ENCODE peak calls at places on chromosome 18, in nine cellular contexts. One of them, this sample, is unnamed. For H3K4me1 and H3K36me3, the result is how much of the 10 kb centered on the place peaks cover.

GRCh38 chr18:3706279-3707097 is 256.5 kb downstream of the TGIF1 start:
- DNase-seq in suprapubic skin: no peak
- DNase-seq in mammary epithelial cell: no peak
- DNase-seq in GM23248: peak
- DNase-seq in tibial artery: no peak
- DNase-seq in heart left ventricle: no peak
- DNase-seq in Panc1: no peak
- DNase-seq in adrenal gland: peak
- DNase-seq in neural progenitor cell: no peak
- DNase-seq in this sample: peak

GRCh38 chr18:76791642-76792041 is 30.7 kb upstream of the ZNF236 start:
- DNase-seq in suprapubic skin: no peak
- DNase-seq in mammary epithelial cell: no peak
- DNase-seq in GM23248: no peak
- DNase-seq in tibial artery: no peak
- DNase-seq in heart left ventricle: no peak
- DNase-seq in Panc1: no peak
- DNase-seq in adrenal gland: no peak
- DNase-seq in neural progenitor cell: no peak
- DNase-seq in this sample: no peak

GRCh38 chr18:26085056-26085455 is 5.4 kb downstream of the SS18 start:
- DNase-seq in suprapubic skin: no peak
- DNase-seq in mammary epithelial cell: no peak
- DNase-seq in GM23248: no peak
- DNase-seq in tibial artery: no peak
- DNase-seq in heart left ventricle: no peak
- DNase-seq in Panc1: no peak
- DNase-seq in adrenal gland: no peak
- DNase-seq in neural progenitor cell: no peak
- DNase-seq in this sample: peak

GRCh38 chr18:72419914-72420313 is 124.2 kb downstream of the CBLN2 start:
- DNase-seq in suprapubic skin: no peak
- DNase-seq in mammary epithelial cell: no peak
- DNase-seq in GM23248: no peak
- DNase-seq in tibial artery: no peak
- DNase-seq in heart left ventricle: no peak
- DNase-seq in Panc1: no peak
- DNase-seq in adrenal gland: no peak
- DNase-seq in neural progenitor cell: no peak
- DNase-seq in this sample: no peak

GRCh38 chr18:33440384-33441043 is at the start of gene CCDC178:
- DNase-seq in suprapubic skin: no peak
- DNase-seq in mammary epithelial cell: no peak
- DNase-seq in GM23248: peak
- DNase-seq in tibial artery: peak
- DNase-seq in heart left ventricle: peak
- DNase-seq in Panc1: no peak
- DNase-seq in adrenal gland: no peak
- DNase-seq in neural progenitor cell: peak
- DNase-seq in this sample: peak

GRCh38 chr18:75482880-75483279 is 55.4 kb upstream of the SMIM21 start:
- DNase-seq in suprapubic skin: no peak
- DNase-seq in mammary epithelial cell: no peak
- DNase-seq in GM23248: no peak
- DNase-seq in tibial artery: no peak
- DNase-seq in heart left ventricle: no peak
- DNase-seq in Panc1: no peak
- DNase-seq in adrenal gland: no peak
- DNase-seq in neural progenitor cell: no peak
- DNase-seq in this sample: peak

GRCh38 chr18:24731981-24732380 is 271.5 kb downstream of the HRH4 start:
- DNase-seq in suprapubic skin: no peak
- DNase-seq in mammary epithelial cell: peak
- DNase-seq in GM23248: peak
- DNase-seq in tibial artery: no peak
- DNase-seq in heart left ventricle: no peak
- DNase-seq in Panc1: no peak
- DNase-seq in adrenal gland: no peak
- DNase-seq in neural progenitor cell: peak
- DNase-seq in this sample: no peak

GRCh38 chr18:23135679-23136325 is 517 bp downstream of the CABLES1 start:
- DNase-seq in suprapubic skin: peak
- DNase-seq in mammary epithelial cell: no peak
- DNase-seq in GM23248: peak
- DNase-seq in tibial artery: peak
- DNase-seq in heart left ventricle: peak
- DNase-seq in Panc1: no peak
- DNase-seq in adrenal gland: no peak
- DNase-seq in neural progenitor cell: peak
- DNase-seq in this sample: peak

GRCh38 chr18:79603321-79604204 is 76.0 kb upstream of the CTDP1 start:
- DNase-seq in suprapubic skin: peak
- DNase-seq in mammary epithelial cell: no peak
- DNase-seq in GM23248: no peak
- DNase-seq in tibial artery: no peak
- DNase-seq in heart left ventricle: peak
- DNase-seq in Panc1: no peak
- DNase-seq in adrenal gland: no peak
- DNase-seq in neural progenitor cell: no peak
- DNase-seq in this sample: no peak

GRCh38 chr18:11808001-11808855 is 43.0 kb upstream of the CHMP1B start:
- DNase-seq in suprapubic skin: no peak
- DNase-seq in mammary epithelial cell: peak
- DNase-seq in GM23248: peak
- DNase-seq in tibial artery: no peak
- DNase-seq in heart left ventricle: no peak
- DNase-seq in Panc1: peak
- DNase-seq in adrenal gland: no peak
- DNase-seq in neural progenitor cell: peak
- DNase-seq in this sample: no peak

GRCh38 chr18:78506031-78506461 is 473.6 kb upstream of the SALL3 start:
- DNase-seq in suprapubic skin: no peak
- DNase-seq in mammary epithelial cell: no peak
- DNase-seq in GM23248: no peak
- DNase-seq in tibial artery: no peak
- DNase-seq in heart left ventricle: no peak
- DNase-seq in Panc1: no peak
- DNase-seq in adrenal gland: no peak
- DNase-seq in neural progenitor cell: peak
- DNase-seq in this sample: peak

GRCh38 chr18:69998523-69998987 is 50.9 kb upstream of the CD226 start:
- DNase-seq in suprapubic skin: no peak
- DNase-seq in mammary epithelial cell: no peak
- DNase-seq in GM23248: no peak
- DNase-seq in tibial artery: no peak
- DNase-seq in heart left ventricle: peak
- DNase-seq in Panc1: no peak
- DNase-seq in adrenal gland: no peak
- DNase-seq in neural progenitor cell: no peak
- DNase-seq in this sample: peak

DNA sequence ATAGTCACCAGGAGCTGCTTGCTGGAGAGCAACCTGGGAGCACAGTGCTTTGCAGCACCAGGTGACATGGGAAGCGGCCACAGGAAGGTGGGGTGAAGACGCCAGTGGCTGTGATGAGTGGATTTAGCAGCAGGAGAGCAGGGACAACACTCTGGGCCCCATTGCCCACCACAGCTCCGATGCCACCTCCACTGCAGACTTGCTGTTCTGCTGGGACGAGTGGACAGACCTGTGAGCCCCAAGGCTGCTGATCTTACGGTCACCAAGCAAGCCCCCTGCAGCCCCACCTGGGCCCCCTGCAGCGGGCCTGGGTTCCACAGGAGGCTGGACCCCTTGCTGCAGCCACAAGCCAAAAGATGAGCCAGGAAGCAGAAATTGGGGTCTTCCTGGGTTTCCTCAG is 73.7 kb downstream of the CTIF start:
- DNase-seq in suprapubic skin: no peak
- DNase-seq in mammary epithelial cell: no peak
- DNase-seq in GM23248: no peak
- DNase-seq in tibial artery: no peak
- DNase-seq in heart left ventricle: no peak
- DNase-seq in Panc1: no peak
- DNase-seq in adrenal gland: no peak
- DNase-seq in neural progenitor cell: no peak
- DNase-seq in this sample: no peak
- H3K27ac ChIP-seq in suprapubic skin: no peak
- H3K27ac ChIP-seq in mammary epithelial cell: no peak
- H3K27ac ChIP-seq in GM23248: no peak
- H3K27ac ChIP-seq in tibial artery: peak
- H3K27ac ChIP-seq in heart left ventricle: no peak
- H3K27ac ChIP-seq in Panc1: no peak
- H3K27ac ChIP-seq in adrenal gland: no peak
- H3K27ac ChIP-seq in neural progenitor cell: no peak
- H3K27ac ChIP-seq in this sample: no peak

DNA sequence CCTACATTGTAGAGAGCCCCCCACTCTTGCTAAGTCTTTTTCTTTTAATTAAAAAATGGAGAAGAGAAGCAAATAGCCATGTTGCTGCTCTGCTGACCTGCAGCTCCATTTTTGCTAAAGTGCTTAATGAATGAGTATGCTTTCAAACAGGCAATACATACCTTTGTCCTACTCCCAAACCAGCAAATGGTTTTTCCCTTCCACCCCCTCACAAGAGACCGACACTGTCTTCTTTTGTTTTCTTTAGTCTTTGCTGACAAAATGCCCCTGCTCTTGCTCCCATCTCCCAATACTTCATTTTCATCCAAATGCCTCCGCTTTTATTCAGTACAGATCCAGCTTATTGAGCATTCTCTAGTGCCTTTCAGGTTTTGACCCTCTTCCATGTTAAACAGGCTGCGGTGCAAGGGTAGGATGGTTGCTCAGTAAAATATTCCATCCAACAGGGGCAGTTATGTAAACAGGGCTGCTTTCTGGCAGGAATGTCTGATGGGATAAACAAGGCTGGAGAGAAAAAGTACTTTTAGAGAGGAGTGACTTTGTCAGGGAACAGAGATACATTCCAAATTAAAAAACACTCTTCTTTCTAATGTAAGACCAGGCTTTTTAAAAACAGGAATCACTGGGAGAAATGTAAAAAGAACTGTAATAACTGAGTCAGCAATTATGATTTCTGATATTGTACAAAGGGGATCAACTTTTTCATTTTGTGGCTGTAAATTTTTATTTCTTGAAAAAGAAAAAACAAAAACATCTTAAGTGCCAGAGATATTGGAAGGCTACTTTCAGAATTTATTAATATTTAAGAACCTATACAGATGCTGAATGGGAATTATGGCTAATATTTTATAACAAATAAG is 136.8 kb downstream of the MEP1B start:
- DNase-seq in suprapubic skin: no peak
- DNase-seq in mammary epithelial cell: no peak
- DNase-seq in GM23248: no peak
- DNase-seq in tibial artery: no peak
- DNase-seq in heart left ventricle: no peak
- DNase-seq in Panc1: no peak
- DNase-seq in adrenal gland: no peak
- DNase-seq in neural progenitor cell: no peak
- DNase-seq in this sample: no peak
- H3K4me1 ChIP-seq in suprapubic skin: under half
- H3K4me1 ChIP-seq in mammary epithelial cell: under half
- H3K4me1 ChIP-seq in GM23248: under half
- H3K4me1 ChIP-seq in tibial artery: under half
- H3K4me1 ChIP-seq in heart left ventricle: under half
- H3K4me1 ChIP-seq in Panc1: under half
- H3K4me1 ChIP-seq in adrenal gland: under half
- H3K4me1 ChIP-seq in neural progenitor cell: under half
- H3K4me1 ChIP-seq in this sample: under half

GRCh38 chr18:21638822-21639221 is 26.7 kb downstream of the SNRPD1 start:
- DNase-seq in suprapubic skin: no peak
- DNase-seq in mammary epithelial cell: no peak
- DNase-seq in GM23248: no peak
- DNase-seq in tibial artery: no peak
- DNase-seq in heart left ventricle: no peak
- DNase-seq in Panc1: no peak
- DNase-seq in adrenal gland: no peak
- DNase-seq in neural progenitor cell: no peak
- DNase-seq in this sample: no peak

GRCh38 chr18:21632393-21632792 is 20.3 kb downstream of the SNRPD1 start:
- DNase-seq in suprapubic skin: no peak
- DNase-seq in mammary epithelial cell: no peak
- DNase-seq in GM23248: no peak
- DNase-seq in tibial artery: no peak
- DNase-seq in heart left ventricle: no peak
- DNase-seq in Panc1: no peak
- DNase-seq in adrenal gland: no peak
- DNase-seq in neural progenitor cell: no peak
- DNase-seq in this sample: peak

GRCh38 chr18:21634588-21635199 is 22.6 kb downstream of the SNRPD1 start:
- DNase-seq in suprapubic skin: no peak
- DNase-seq in mammary epithelial cell: no peak
- DNase-seq in GM23248: no peak
- DNase-seq in tibial artery: no peak
- DNase-seq in heart left ventricle: no peak
- DNase-seq in Panc1: no peak
- DNase-seq in adrenal gland: no peak
- DNase-seq in neural progenitor cell: no peak
- DNase-seq in this sample: no peak

DNA sequence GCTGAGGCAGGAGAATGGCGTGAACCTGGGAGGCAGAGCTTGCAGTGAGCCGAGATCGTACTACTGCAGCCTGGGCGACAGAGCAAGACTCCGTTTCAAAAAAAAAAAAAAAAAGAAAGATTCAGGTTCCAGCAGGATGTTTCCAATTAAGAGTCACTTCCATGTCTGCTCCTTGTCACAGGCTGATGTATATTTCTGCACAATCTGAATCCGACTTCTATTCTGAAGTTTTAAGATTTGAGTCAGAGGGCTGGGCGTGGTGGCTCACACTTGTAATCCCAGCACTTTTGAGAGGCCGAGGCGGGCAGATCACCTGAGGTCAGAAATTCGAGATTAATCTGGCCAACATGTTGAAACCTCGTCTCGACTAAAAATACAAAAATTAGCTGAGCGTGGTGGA is 24.7 kb downstream of the SNRPD1 start:
- DNase-seq in suprapubic skin: no peak
- DNase-seq in mammary epithelial cell: no peak
- DNase-seq in GM23248: peak
- DNase-seq in tibial artery: no peak
- DNase-seq in heart left ventricle: no peak
- DNase-seq in Panc1: no peak
- DNase-seq in adrenal gland: no peak
- DNase-seq in neural progenitor cell: no peak
- DNase-seq in this sample: no peak
- H3K36me3 ChIP-seq in suprapubic skin: under half
- H3K36me3 ChIP-seq in mammary epithelial cell: under half
- H3K36me3 ChIP-seq in GM23248: under half
- H3K36me3 ChIP-seq in tibial artery: under half
- H3K36me3 ChIP-seq in heart left ventricle: under half
- H3K36me3 ChIP-seq in Panc1: under half
- H3K36me3 ChIP-seq in adrenal gland: under half
- H3K36me3 ChIP-seq in neural progenitor cell: under half
- H3K36me3 ChIP-seq in this sample: under half

DNA sequence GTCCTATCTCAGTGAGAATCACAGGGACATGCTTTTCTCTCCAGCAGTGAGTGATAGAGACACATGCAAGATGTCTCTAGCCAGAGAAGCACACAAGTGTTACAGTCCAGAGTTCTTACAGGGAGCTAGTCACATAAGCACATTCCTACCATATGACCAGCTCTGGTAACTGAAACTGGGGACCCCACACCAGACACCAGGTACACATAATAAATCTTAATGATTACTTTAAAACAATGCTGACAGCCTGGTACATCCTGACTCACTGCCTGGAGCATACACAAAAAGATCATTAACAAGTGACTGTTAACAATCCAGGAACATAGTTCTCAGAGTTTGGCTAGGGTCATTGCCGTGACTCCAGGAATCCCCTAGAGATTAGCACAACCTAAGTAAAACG is 53.6 kb downstream of the GALNT1 start:
- DNase-seq in suprapubic skin: no peak
- DNase-seq in mammary epithelial cell: peak
- DNase-seq in GM23248: peak
- DNase-seq in tibial artery: no peak
- DNase-seq in heart left ventricle: no peak
- DNase-seq in Panc1: no peak
- DNase-seq in adrenal gland: no peak
- DNase-seq in neural progenitor cell: no peak
- DNase-seq in this sample: no peak
- H3K27ac ChIP-seq in suprapubic skin: no peak
- H3K27ac ChIP-seq in mammary epithelial cell: no peak
- H3K27ac ChIP-seq in GM23248: no peak
- H3K27ac ChIP-seq in tibial artery: no peak
- H3K27ac ChIP-seq in heart left ventricle: no peak
- H3K27ac ChIP-seq in Panc1: peak
- H3K27ac ChIP-seq in adrenal gland: no peak
- H3K27ac ChIP-seq in neural progenitor cell: no peak
- H3K27ac ChIP-seq in this sample: no peak